ENCODE peak calls at places on chromosomes 7 and 10, in five cellular contexts. J, E, O, Q and X are unnamed samples. For H3K27me3 and H3K4me1, the result is how much of the 10 kb centered on the place peaks cover.

GRCh38 chr10:129530486-129531065 is 63.5 kb downstream of the MGMT start:
- DNase-seq in J (no peak), O (no peak), Q (no peak), E (peak), X (no peak)

GRCh38 chr10:101458869-101459268 is 104.9 kb downstream of the BTRC start:
- DNase-seq in Q (no peak), E (no peak), O (no peak), J (no peak), X (no peak)

GRCh38 chr7:13198741-13199140 is 511.3 kb downstream of the ARL4A start:
- DNase-seq in E (no peak), Q (no peak), J (no peak), O (no peak), X (no peak)

GRCh38 chr10:79230563-79231249 is 116.6 kb upstream of the PPIF start:
- DNase-seq in Q (no peak), E (no peak), O (no peak), J (no peak), X (no peak)

GRCh38 chr10:129929343-129930297 is 34.5 kb downstream of the EBF3 start:
- DNase-seq in E (no peak), O (peak), J (no peak), Q (peak), X (no peak)

GRCh38 chr10:100489388-100489787 is 26.6 kb downstream of the WNT8B start:
- DNase-seq in J (no peak), E (no peak), O (no peak), Q (no peak), X (no peak)

GRCh38 chr7:148031816-148032215 is 558.8 kb upstream of the C7orf33 start:
- DNase-seq in E (no peak), O (no peak), Q (no peak), J (no peak), X (no peak)

GRCh38 chr10:12150163-12150562 is 20.7 kb downstream of the SEC61A2 start:
- DNase-seq in O (no peak), J (no peak), Q (no peak), E (no peak), X (no peak)

GRCh38 chr10:122159159-122159970 is 111.7 kb upstream of the BTBD16 start:
- DNase-seq in E (no peak), O (no peak), J (no peak), Q (no peak), X (no peak)

GRCh38 chr7:105806592-105807266 is 69.7 kb downstream of the ATXN7L1 start:
- DNase-seq in E (no peak), O (no peak), J (no peak), Q (no peak), X (no peak)

GRCh38 chr10:26714816-26715487 is 17.5 kb downstream of the PDSS1 start:
- DNase-seq in E (no peak), J (no peak), O (no peak), Q (no peak), X (no peak)

GRCh38 chr10:28442375-28442774 is 90.5 kb upstream of the WAC start:
- DNase-seq in E (no peak), Q (no peak), J (no peak), O (no peak), X (no peak)

GRCh38 chr10:33509231-33509871 is 174.9 kb upstream of the NRP1 start:
- DNase-seq in J (no peak), Q (peak), E (no peak), O (no peak), X (peak)

GRCh38 chr7:99131290-99131689 is 12.6 kb downstream of the SMURF1 start:
- DNase-seq in E (no peak), Q (no peak), O (no peak), J (no peak), X (no peak)

GRCh38 chr7:104196161-104196560 is 11.7 kb downstream of the ORC5 start:
- DNase-seq in O (no peak), E (no peak), J (no peak), Q (no peak), X (no peak)

GRCh38 chr10:7625836-7626235 is 40.9 kb downstream of the ITIH5 start:
- DNase-seq in E (no peak), Q (no peak), J (no peak), O (no peak), X (no peak)

GRCh38 chr10:79335470-79336235 is 11.6 kb upstream of the PPIF start:
- DNase-seq in J (no peak), E (peak), O (no peak), Q (peak), X (peak)

GRCh38 chr10:52864459-52865106 is 92.0 kb upstream of the MBL2 start:
- DNase-seq in E (no peak), J (no peak), O (peak), Q (no peak), X (peak)

GRCh38 chr7:105924950-105925349 is 38.1 kb upstream of the CDHR3 start:
- DNase-seq in Q (no peak), J (no peak), E (no peak), O (no peak), X (no peak)

GRCh38 chr7:11706666-11707605 is 125.1 kb downstream of the THSD7A start:
- DNase-seq in J (no peak), O (no peak), Q (no peak), E (peak), X (no peak)

GRCh38 chr10:3451516-3452185 is 279.1 kb upstream of the PITRM1 start:
- DNase-seq in Q (no peak), O (no peak), E (no peak), J (no peak), X (no peak)

GRCh38 chr10:50275650-50276235 is 24.4 kb upstream of the ASAH2 start:
- DNase-seq in O (peak), E (peak), J (peak), Q (no peak), X (peak)

GRCh38 chr10:70773461-70773860 is 11.7 kb downstream of the TBATA start:
- DNase-seq in Q (no peak), J (no peak), E (no peak), O (no peak), X (no peak)

GRCh38 chr10:85851300-85851699 is 515.3 kb downstream of the GRID1 start:
- DNase-seq in J (no peak), O (no peak), E (no peak), Q (no peak), X (no peak)

GRCh38 chr7:80312139-80312661 is 177.6 kb downstream of the GNAI1 start:
- DNase-seq in E (no peak), Q (no peak), O (no peak), J (no peak), X (peak)

GRCh38 chr10:49324711-49325110 is 25.7 kb downstream of the C10orf71 start:
- DNase-seq in E (no peak), O (no peak), J (no peak), Q (no peak), X (no peak)

GRCh38 chr10:132363921-132364593 is 32.1 kb downstream of the LRRC27 start:
- DNase-seq in J (peak), E (peak), O (no peak), Q (peak), X (no peak)

GRCh38 chr7:98240961-98241673 is 10.9 kb downstream of the TECPR1 start:
- DNase-seq in Q (no peak), O (no peak), J (peak), E (peak), X (peak)

GRCh38 chr10:79247373-79248137 is 99.7 kb upstream of the PPIF start:
- DNase-seq in O (no peak), Q (no peak), J (no peak), E (no peak), X (no peak)

GRCh38 chr7:38211486-38211885 is 33.4 kb downstream of the STARD3NL start:
- DNase-seq in J (no peak), E (no peak), Q (no peak), O (no peak), X (no peak)

GRCh38 chr10:7202804-7203203 is 208.0 kb downstream of the SFMBT2 start:
- DNase-seq in O (no peak), Q (no peak), J (no peak), E (no peak), X (no peak)

GRCh38 chr7:19284596-19285300 is 139.5 kb upstream of the FERD3L start:
- DNase-seq in J (no peak), Q (no peak), O (no peak), E (no peak), X (no peak)

GRCh38 chr10:12733271-12733670 is 268.2 kb downstream of the CCDC3 start:
- DNase-seq in E (no peak), O (no peak), J (no peak), Q (no peak), X (no peak)

GRCh38 chr7:72493850-72494661 is 81.9 kb upstream of the CALN1 start:
- DNase-seq in O (peak), E (peak), J (peak), Q (no peak), X (peak)

DNA sequence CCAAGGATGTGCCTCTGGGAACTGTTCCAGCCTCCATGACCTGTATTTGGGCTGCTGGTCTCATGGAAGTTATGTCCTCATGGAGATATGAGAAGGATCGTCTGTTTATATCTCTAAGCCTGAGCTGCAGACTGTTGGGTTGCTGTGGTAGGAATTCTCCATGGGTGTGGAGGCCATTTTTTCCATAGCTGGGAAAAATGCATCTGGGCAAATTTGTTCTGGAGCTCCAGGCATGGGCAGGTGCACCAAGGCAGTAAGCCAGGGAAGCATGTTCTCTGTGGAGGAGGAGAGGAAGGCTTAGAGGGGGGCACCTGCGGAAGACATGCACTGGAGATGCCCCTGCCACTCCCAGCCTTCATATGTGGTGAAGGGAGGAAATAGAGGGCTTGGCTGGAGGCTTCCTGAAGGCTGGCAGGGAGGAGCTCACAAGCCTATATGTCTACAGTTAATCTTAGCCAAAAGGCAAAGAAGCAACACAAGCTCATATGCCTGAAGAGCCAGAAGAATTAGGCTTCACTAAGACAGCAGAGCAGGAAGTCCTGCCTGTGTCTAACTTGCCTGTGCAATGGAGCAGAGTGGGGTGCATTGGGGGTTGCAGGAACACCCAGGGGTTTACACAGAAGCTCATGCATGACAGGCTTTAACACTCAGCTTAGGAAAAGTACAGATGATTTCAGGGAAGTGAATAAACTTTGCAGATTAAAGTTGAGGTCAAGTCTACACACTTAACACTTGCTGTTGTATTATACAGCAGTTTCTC is 35.1 kb upstream of the CXCL12 start:
- DNase-seq in J (no peak), E (no peak), O (no peak), Q (no peak), X (no peak)
- H3K27me3 ChIP-seq in J (under half), E (under half), O (under half), Q (under half), X (under half)

GRCh38 chr7:130903358-130903974 is 169.5 kb upstream of the KLF14 start:
- DNase-seq in E (peak), J (no peak), Q (no peak), O (no peak), X (no peak)
- H3K4me1 ChIP-seq in E (under half), J (under half), Q (under half), O (half or more), X (under half)

DNA sequence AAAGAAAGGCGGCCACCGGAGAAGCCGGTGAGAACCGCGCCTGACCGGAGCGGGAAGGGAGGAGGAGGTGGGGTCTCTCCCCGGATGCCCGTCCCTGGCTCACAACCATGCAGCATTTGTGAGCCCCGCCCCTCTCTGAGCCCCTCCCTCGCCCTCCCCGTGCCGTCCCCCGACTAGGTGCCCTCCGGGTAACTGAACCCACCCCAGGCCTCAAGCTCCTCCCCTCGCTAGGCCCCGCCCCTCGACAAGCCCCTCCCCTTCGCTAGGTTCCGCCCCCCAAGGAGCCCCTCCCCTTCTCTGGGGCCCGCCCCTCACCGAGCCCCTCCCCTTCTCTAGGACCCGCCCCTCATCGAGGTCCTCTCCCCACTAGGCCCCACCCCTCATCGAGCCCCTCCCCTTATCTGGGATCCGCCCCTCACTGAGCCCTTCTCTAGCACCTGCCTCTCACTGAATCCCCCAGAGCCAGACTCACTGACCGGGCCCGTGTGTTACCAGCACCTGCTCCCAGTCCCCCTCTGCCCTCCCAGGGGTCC is 42.2 kb upstream of the HSPB1 start:
- DNase-seq in J (peak), Q (no peak), O (no peak), E (no peak), X (peak)
- H3K27me3 ChIP-seq in J (under half), Q (half or more), O (half or more), E (under half), X (under half)

GRCh38 chr10:57807906-57808305 is 459.8 kb downstream of the IPMK start:
- DNase-seq in E (no peak), J (no peak), Q (no peak), O (no peak), X (no peak)

GRCh38 chr10:57809961-57810360 is 457.7 kb downstream of the IPMK start:
- DNase-seq in J (no peak), O (no peak), Q (no peak), E (no peak), X (no peak)

DNA sequence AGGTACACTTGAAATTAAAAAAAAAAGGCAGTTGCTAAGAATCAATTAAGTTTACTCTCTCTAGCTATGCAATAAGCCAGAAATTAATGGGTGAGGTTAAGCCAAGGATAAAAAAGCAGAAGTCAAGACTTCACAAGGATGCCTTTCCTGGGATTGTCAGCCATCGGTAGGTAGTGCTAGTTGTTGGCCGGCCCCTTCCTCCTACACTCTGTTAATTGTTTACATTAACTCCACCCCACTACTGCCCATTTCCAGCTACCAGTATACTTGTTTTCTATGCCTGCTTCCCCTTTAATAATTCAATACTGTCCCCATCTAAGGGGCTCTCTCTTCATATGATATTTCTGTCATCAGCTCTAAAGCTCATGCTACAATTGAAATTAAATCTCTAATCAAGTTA is 461.0 kb downstream of the IPMK start:
- DNase-seq in O (no peak), E (no peak), Q (no peak), J (no peak), X (no peak)
- H3K4me1 ChIP-seq in O (under half), E (under half), Q (under half), J (under half), X (under half)

GRCh38 chr7:149865437-149865836 is 8.3 kb upstream of the ATP6V0E2 start:
- DNase-seq in J (no peak), O (no peak), E (peak), Q (no peak), X (no peak)
- H3K27me3 ChIP-seq in J (under half), O (under half), E (under half), Q (under half), X (under half)

GRCh38 chr7:140350056-140350455 is 48.3 kb downstream of the SLC37A3 start:
- DNase-seq in J (no peak), O (no peak), E (no peak), Q (no peak), X (no peak)
- H3K4me1 ChIP-seq in J (under half), O (under half), E (under half), Q (under half), X (under half)

DNA sequence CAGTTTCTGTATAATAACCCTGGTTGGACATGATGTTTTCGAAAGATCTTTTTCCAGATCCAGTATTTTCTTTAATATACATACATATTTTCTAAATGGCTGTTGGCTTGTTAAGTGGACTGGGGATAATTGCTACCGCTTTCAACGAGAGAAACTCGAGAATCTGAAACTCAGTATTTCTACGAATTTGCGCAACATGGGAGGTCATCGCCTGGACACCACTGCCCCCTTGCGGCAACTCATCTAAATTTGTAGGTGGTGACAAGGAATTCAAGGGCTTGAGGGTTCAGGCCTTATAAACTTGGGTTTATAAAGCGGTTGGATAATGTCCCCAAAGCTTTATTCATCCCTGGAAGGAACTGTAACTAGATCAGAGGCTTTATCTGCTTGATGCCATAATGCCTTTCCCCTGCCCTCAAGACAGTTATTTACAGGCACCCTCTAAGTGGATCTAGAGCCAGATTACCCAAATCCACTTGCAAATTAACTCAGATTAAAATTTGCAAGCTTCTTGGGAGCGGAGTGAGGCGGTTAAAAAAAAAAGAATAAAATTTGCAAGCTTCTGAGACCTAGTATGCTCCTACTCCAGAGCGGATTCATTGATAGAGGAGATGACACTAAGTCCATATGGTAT is 21.3 kb upstream of the KCNK18 start:
- DNase-seq in J (peak), O (peak), E (peak), Q (peak), X (peak)
- H3K27me3 ChIP-seq in J (under half), O (half or more), E (under half), Q (half or more), X (under half)

DNA sequence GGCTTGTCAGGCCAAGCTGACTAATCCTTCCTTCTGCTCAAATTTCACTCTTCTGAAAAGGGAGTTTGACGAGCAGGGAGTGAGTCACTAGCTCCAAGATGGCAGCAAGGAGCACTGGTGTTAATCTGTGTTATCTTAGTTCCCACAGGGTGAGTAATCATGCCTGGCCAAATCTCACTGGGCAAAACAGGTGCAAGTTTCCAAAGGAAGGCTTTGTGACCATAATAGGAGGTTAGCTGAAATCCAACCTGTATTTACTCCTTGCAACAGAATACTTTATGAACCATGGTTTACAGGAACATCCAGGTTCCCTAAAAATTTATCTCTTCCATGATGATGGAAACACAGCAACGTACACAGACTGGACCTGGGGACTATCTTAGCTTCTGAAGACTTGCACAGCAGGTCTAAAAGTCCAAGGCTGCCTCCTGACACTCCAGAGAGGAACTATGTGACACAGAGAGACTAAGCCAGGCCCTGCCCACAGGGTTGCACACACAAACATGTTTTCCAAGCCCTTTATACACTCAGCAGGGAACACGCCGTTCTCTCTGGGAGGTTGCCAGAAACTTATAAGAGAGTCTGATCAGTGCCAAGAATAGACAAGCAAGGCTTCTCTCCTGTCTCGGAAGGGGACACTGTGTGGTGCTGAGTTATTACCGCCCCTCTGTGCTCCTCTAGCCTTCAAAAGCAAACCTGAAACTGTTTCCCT is 46.3 kb downstream of the PDK4 start:
- DNase-seq in Q (peak), E (peak), O (peak), J (no peak), X (peak)
- H3K4me1 ChIP-seq in Q (half or more), E (under half), O (half or more), J (under half), X (under half)